ENCODE peak calls at places on chromosomes 6 and 20, in four cellular contexts. M, N, E and F are unnamed samples.

GRCh38 chr20:3157817-3158216 is 1.8 kb downstream of the FASTKD5 start:
- DNase-seq in E (peak; percentile 23), M (no peak), N (no peak), F (no peak)

GRCh38 chr20:6579417-6579816 is 188.1 kb upstream of the BMP2 start:
- DNase-seq in E (no peak), N (no peak), M (no peak), F (no peak)

GRCh38 chr20:1946762-1947534 is 46.9 kb downstream of the PDYN start:
- DNase-seq in E (no peak), N (no peak), M (peak; percentile 84), F (no peak)

GRCh38 chr6:168116975-168117899 is 38.2 kb upstream of the FRMD1 start:
- DNase-seq in M (no peak), N (no peak), E (no peak), F (no peak)

GRCh38 chr20:10790013-10790412 is 116.2 kb upstream of the JAG1 start:
- DNase-seq in M (no peak), N (no peak), E (no peak), F (no peak)

GRCh38 chr6:83417880-83418663 is 12.8 kb downstream of the ME1 start:
- DNase-seq in N (no peak), M (peak; percentile 54), E (no peak), F (peak; percentile 59)

GRCh38 chr6:117907600-117908245 is 659 bp downstream of the SLC35F1 start:
- DNase-seq in E (peak; percentile 65), N (no peak), M (peak; percentile 58), F (peak; percentile 20)

GRCh38 chr6:30687659-30688431 is 1.4 kb upstream of the PPP1R18 start:
- DNase-seq in E (no peak), N (no peak), M (no peak), F (no peak)

GRCh38 chr6:118876814-118877213 is 17.1 kb upstream of the ASF1A start:
- DNase-seq in N (no peak), M (no peak), E (no peak), F (no peak)

GRCh38 chr6:139250296-139251274 is 41.2 kb downstream of the TXLNB start:
- DNase-seq in N (peak; percentile 72), E (no peak), M (peak; percentile 73), F (peak; percentile 74)

GRCh38 chr6:107488875-107489635 is 862 bp upstream of the SOBP start:
- DNase-seq in N (peak; percentile 38), E (peak; percentile 69), M (peak; percentile 67), F (no peak)

GRCh38 chr6:27237089-27237723 is 10.3 kb upstream of the PRSS16 start:
- DNase-seq in E (no peak), M (no peak), N (no peak), F (no peak)

GRCh38 chr6:136788069-136788902 is 4.0 kb downstream of the MAP3K5 start:
- DNase-seq in M (no peak), N (no peak), E (no peak), F (no peak)

GRCh38 chr6:56683882-56684281 is 41.2 kb upstream of the DST start:
- DNase-seq in M (no peak), N (no peak), E (no peak), F (no peak)

GRCh38 chr20:17304785-17305184 is 77.9 kb downstream of the PCSK2 start:
- DNase-seq in M (no peak), E (no peak), N (no peak), F (no peak)

GRCh38 chr20:60477958-60478357 is 519.7 kb downstream of the CDH26 start:
- DNase-seq in N (no peak), M (no peak), E (no peak), F (no peak)

GRCh38 chr6:44494011-44494501 is 106.5 kb downstream of the CDC5L start:
- DNase-seq in M (no peak), E (no peak), N (no peak), F (no peak)

GRCh38 chr20:62122659-62123449 is 579 bp downstream of the LSM14B start:
- DNase-seq in N (peak; percentile 81), M (peak; percentile 60), E (peak; percentile 83), F (peak; percentile 58)

GRCh38 chr6:99241905-99242534 is 107.5 kb downstream of the FAXC start:
- DNase-seq in N (no peak), E (no peak), M (peak; percentile 26), F (peak; percentile 23)

GRCh38 chr6:23754197-23754596 is 371.8 kb upstream of the NRSN1 start:
- DNase-seq in E (no peak), N (no peak), M (no peak), F (no peak)

GRCh38 chr20:48156521-48156920 is 371.2 kb upstream of the SULF2 start:
- DNase-seq in N (no peak), E (no peak), M (no peak), F (no peak)

GRCh38 chr6:110250058-110250457 is 69.8 kb downstream of the CDC40 start:
- DNase-seq in N (no peak), E (no peak), M (no peak), F (no peak)

GRCh38 chr6:169933251-169933821 is 181.9 kb downstream of the ERMARD start:
- DNase-seq in M (no peak), N (no peak), E (no peak), F (no peak)
- H3K9me3 ChIP-seq in M (no peaks in the 10 kb centered on the region), N (no peaks in the 10 kb centered on the region), E (no peaks in the 10 kb centered on the region), F (no peaks in the 10 kb centered on the region)

GRCh38 chr6:147297663-147298313 is 93.6 kb downstream of the STXBP5 start:
- DNase-seq in E (no peak), N (no peak), M (no peak), F (no peak)

GRCh38 chr6:147298461-147298860 is 94.2 kb downstream of the STXBP5 start:
- DNase-seq in N (no peak), E (no peak), M (no peak), F (no peak)

GRCh38 chr6:147297124-147297523 is 92.9 kb downstream of the STXBP5 start:
- DNase-seq in N (no peak), E (no peak), M (no peak), F (no peak)

GRCh38 chr6:147301070-147301469 is 96.9 kb downstream of the STXBP5 start:
- DNase-seq in N (no peak), M (no peak), E (no peak), F (no peak)

DNA sequence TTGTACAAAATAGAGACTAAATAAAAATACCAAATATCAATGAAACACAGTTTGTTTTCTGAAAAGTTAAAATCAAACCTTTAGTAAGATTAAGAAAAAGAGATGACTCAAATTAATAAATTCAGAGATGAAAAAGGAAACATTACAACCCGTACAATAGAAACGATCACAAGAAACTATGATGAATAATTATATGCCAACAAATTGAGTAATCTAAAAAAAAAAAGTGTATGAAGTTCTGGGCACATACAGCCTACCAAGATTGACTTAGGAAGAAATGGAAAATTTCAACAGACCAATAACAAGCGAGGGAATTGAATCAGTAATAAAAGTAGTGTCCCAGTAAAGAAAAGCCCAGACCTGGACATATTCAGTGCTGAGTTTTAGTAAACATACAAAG is 94.8 kb downstream of the STXBP5 start:
- DNase-seq in M (no peak), N (no peak), E (no peak), F (no peak)
- H3K9me3 ChIP-seq in M (no peaks in the 10 kb centered on the region), N (peaks cover 17% of the 10 kb centered on the region), E (no peaks in the 10 kb centered on the region), F (no peaks in the 10 kb centered on the region)

GRCh38 chr20:12130781-12131180 is 213.1 kb downstream of the BTBD3 start:
- DNase-seq in E (no peak), M (no peak), N (no peak), F (no peak)

DNA sequence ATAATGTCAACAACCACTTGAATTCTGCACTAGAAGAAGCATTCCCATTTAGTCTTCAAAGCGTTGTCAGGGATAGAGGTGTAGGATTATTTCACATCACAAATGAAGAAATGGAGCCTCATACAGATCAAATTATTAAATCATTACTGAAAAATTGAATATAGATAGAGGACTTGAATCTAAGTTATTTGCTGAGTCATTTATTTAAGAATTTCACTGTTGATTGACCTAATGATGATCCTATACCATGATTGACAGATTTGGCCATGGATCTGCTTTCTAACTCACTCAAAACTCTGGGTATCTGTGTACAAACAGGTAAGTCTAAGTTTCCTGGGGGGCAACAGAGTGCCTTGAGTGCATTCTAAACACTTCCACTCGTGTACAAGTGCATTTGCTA is 215.9 kb downstream of the BTBD3 start:
- DNase-seq in E (no peak), N (no peak), M (no peak), F (no peak)
- H3K9me3 ChIP-seq in E (peaks cover 6% of the 10 kb centered on the region), N (no peaks in the 10 kb centered on the region), M (no peaks in the 10 kb centered on the region), F (no peaks in the 10 kb centered on the region)

DNA sequence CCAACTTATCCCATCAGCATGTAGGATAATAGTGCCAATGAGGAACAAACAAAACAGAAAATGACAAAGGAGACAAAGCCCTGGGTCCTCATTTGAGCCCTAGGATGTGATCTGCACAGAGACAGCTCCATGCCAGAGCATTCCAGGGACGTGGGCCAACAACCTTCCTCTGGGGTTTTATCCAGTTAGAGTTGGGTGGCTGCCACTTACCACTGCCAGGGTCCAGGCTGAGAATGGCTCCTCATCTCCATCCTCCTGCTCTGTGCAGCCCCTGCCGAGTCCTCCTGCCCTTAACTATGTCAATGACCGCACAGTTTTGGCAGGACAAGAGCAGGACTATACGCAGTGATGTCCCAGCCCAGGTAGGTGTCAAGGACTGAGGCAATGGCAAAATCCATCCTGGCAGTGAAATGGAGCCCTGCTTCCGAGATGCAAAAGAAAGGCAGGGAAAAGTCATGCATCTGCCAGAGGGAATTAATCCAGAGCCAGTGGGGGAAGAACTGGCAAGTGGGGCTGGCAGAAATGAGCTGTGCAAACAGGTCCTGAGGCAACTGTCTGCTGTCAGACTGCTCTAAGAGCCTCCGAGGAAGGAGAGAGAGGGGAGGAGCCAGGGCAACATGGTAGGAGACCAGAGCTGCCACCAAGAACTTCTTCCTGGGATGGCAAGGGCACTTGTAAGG is 449.4 kb downstream of the PTPRT start:
- DNase-seq in E (no peak), M (no peak), N (no peak), F (no peak)
- H3K9me3 ChIP-seq in E (no peaks in the 10 kb centered on the region), M (no peaks in the 10 kb centered on the region), N (no peaks in the 10 kb centered on the region), F (no peaks in the 10 kb centered on the region)

GRCh38 chr6:19337103-19337502 is 500.1 kb upstream of the ID4 start:
- DNase-seq in N (no peak), M (no peak), E (no peak), F (no peak)

DNA sequence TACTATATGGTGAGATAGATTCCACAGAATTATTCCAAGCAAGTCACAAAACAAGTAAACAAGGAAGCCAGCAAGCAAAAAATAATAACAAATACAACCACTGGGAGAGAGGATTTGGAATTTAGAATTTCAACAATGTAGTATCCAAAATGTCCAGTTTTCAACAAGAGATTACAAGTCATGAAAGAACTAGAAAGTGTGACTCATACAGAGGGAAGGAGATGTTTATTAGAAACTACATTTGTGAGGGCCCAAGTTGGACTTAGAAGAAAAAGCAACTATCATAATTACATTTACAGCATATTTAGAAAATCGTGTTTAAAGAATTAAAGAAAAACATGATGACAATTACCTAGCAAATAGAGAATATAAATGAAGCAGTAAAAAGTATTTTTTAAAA is 494.6 kb upstream of the ID4 start:
- DNase-seq in N (no peak), E (no peak), M (no peak), F (no peak)
- H3K9me3 ChIP-seq in N (no peaks in the 10 kb centered on the region), E (no peaks in the 10 kb centered on the region), M (no peaks in the 10 kb centered on the region), F (no peaks in the 10 kb centered on the region)